ENCODE peak calls at places on chromosome 4, in four cellular contexts. U, X, I and G are unnamed samples.

GRCh38 chr4:61583696-61584095 is 383.6 kb downstream of the ADGRL3 start:
- DNase-seq in I (no peak), X (no peak), U (no peak), G (no peak)

GRCh38 chr4:118032691-118033090 is 1.6 kb upstream of the NDST3 start:
- DNase-seq in X (no peak), U (peak), I (peak), G (no peak)

GRCh38 chr4:153223935-153224334 is 19.7 kb downstream of the TRIM2 start:
- DNase-seq in U (no peak), I (peak), X (no peak), G (no peak)

GRCh38 chr4:97525236-97525635 is 618.0 kb downstream of the STPG2 start:
- DNase-seq in U (no peak), X (no peak), I (no peak), G (no peak)

GRCh38 chr4:138897818-138898226 is 117.8 kb upstream of the NOCT start:
- DNase-seq in X (no peak), I (peak), U (peak), G (peak)

GRCh38 chr4:144799486-144799885 is 153.5 kb downstream of the HHIP start:
- DNase-seq in I (no peak), U (no peak), X (no peak), G (no peak)

GRCh38 chr4:66351761-66352160 is 681.5 kb upstream of the EPHA5 start:
- DNase-seq in U (no peak), I (no peak), X (no peak), G (no peak)

GRCh38 chr4:32117696-32118095 is 1397.5 kb downstream of the PCDH7 start:
- DNase-seq in I (no peak), U (no peak), X (no peak), G (no peak)

GRCh38 chr4:6469144-6469543 is 3.3 kb downstream of the PPP2R2C start:
- DNase-seq in U (no peak), X (no peak), I (no peak), G (no peak)

GRCh38 chr4:56613101-56613862 is 67.8 kb downstream of the HOPX start:
- DNase-seq in U (peak), X (no peak), I (peak), G (no peak)

GRCh38 chr4:59920414-59920813 is 1279.7 kb upstream of the ADGRL3 start:
- DNase-seq in U (no peak), X (no peak), I (no peak), G (no peak)

GRCh38 chr4:98630804-98631454 is 27.5 kb downstream of the TSPAN5 start:
- DNase-seq in X (no peak), I (peak), U (no peak), G (no peak)

GRCh38 chr4:15652191-15652590 is 3.0 kb downstream of the FBXL5 start:
- DNase-seq in I (no peak), X (no peak), U (no peak), G (no peak)

GRCh38 chr4:108796173-108796572 is 33.3 kb upstream of the ETNPPL start:
- DNase-seq in I (no peak), U (no peak), X (no peak), G (no peak)

GRCh38 chr4:70734971-70735370 is 13.2 kb downstream of the RUFY3 start:
- DNase-seq in I (no peak), X (no peak), U (no peak), G (no peak)

GRCh38 chr4:60522265-60522664 is 677.9 kb upstream of the ADGRL3 start:
- DNase-seq in I (no peak), X (no peak), U (no peak), G (no peak)

GRCh38 chr4:38383646-38384121 is 280.3 kb upstream of the KLF3 start:
- DNase-seq in U (no peak), I (peak), X (no peak), G (no peak)

GRCh38 chr4:33625762-33626161 is 2618.6 kb downstream of the ARAP2 start:
- DNase-seq in X (no peak), I (no peak), U (peak), G (no peak)

GRCh38 chr4:8283631-8284121 is 14.1 kb downstream of the HTRA3 start:
- DNase-seq in I (no peak), X (no peak), U (no peak), G (no peak)

GRCh38 chr4:2350982-2351381 is 67.5 kb downstream of the ZFYVE28 start:
- DNase-seq in I (no peak), X (no peak), U (no peak), G (no peak)

GRCh38 chr4:87354168-87355102 is 31.8 kb upstream of the HSD17B13 start:
- DNase-seq in X (no peak), U (no peak), I (peak), G (no peak)

GRCh38 chr4:57023104-57023503 is 44.4 kb downstream of the POLR2B start:
- DNase-seq in X (no peak), U (peak), I (peak), G (no peak)

GRCh38 chr4:169254546-169254983 is 16.2 kb downstream of the SH3RF1 start:
- DNase-seq in I (peak), X (no peak), U (no peak), G (no peak)

GRCh38 chr4:54566608-54567007 is 91.1 kb upstream of the KIT start:
- DNase-seq in I (no peak), X (no peak), U (no peak), G (no peak)

GRCh38 chr4:40473578-40474388 is 138.7 kb downstream of the CHRNA9 start:
- DNase-seq in U (no peak), I (no peak), X (no peak), G (peak)

GRCh38 chr4:77336411-77337142 is 179.6 kb downstream of the CCNG2 start:
- DNase-seq in X (no peak), U (no peak), I (no peak), G (no peak)

GRCh38 chr4:111630705-111631104 is 514.5 kb upstream of the FAM241A start:
- DNase-seq in X (no peak), I (peak), U (peak), G (no peak)

GRCh38 chr4:26015906-26016305 is 101.9 kb downstream of the SMIM20 start:
- DNase-seq in X (no peak), U (no peak), I (no peak), G (no peak)

GRCh38 chr4:116357758-116358157 is 727.6 kb downstream of the TRAM1L1 start:
- DNase-seq in I (peak), X (no peak), U (no peak), G (no peak)

GRCh38 chr4:94454405-94454804 is 2.7 kb downstream of the PDLIM5 start:
- DNase-seq in I (peak), U (no peak), X (no peak), G (no peak)

GRCh38 chr4:7539659-7540058 is 104.9 kb upstream of the PSAPL1 start:
- DNase-seq in U (peak), X (no peak), I (no peak), G (peak)

GRCh38 chr4:176671532-176671931 is 121.2 kb downstream of the VEGFC start:
- DNase-seq in U (no peak), X (no peak), I (no peak), G (no peak)

GRCh38 chr4:79217043-79217442 is 108.8 kb downstream of the NAA11 start:
- DNase-seq in U (no peak), I (no peak), X (no peak), G (no peak)